ENCODE peak calls at places on chromosomes 16 and 17, in four cellular contexts. A, F, D and G are unnamed samples.

GRCh38 chr16:21264226-21265036 is 13.7 kb downstream of the CRYM start:
- DNase-seq in A (no peak), F (no peak), D (peak), G (peak)

GRCh38 chr17:42985225-42985624 is 4.9 kb downstream of the RUNDC1 start:
- DNase-seq in A (no peak), F (no peak), D (no peak), G (no peak)

GRCh38 chr16:66309-67182 is 5.9 kb downstream of the RHBDF1 start:
- DNase-seq in A (no peak), F (peak), D (no peak), G (no peak)

GRCh38 chr17:29574732-29575510 is 6.4 kb downstream of the TP53I13 start:
- DNase-seq in A (peak), F (no peak), D (no peak), G (no peak)

GRCh38 chr17:10549108-10549842 is at the start of gene MYH2:
- DNase-seq in A (no peak), F (no peak), D (no peak), G (no peak)

GRCh38 chr17:996554-997344 is at the start of gene TIMM22:
- DNase-seq in A (peak), F (peak), D (peak), G (peak)

GRCh38 chr17:61551255-61551742 is 39.7 kb downstream of the NACA2 start:
- DNase-seq in A (no peak), F (peak), D (no peak), G (no peak)

GRCh38 chr16:56932588-56933265 is 785 bp downstream of the HERPUD1 start:
- DNase-seq in A (peak), F (peak), D (peak), G (peak)

GRCh38 chr16:67241008-67241900 is 6.0 kb downstream of the FHOD1 start:
- DNase-seq in A (peak), F (no peak), D (peak), G (no peak)

GRCh38 chr16:19323596-19323995 is 38.1 kb downstream of the CLEC19A start:
- DNase-seq in A (no peak), F (no peak), D (no peak), G (no peak)

GRCh38 chr16:20253825-20254224 is 73.5 kb downstream of the GP2 start:
- DNase-seq in A (no peak), F (no peak), D (no peak), G (no peak)

GRCh38 chr17:31900877-31901276 is 631 bp downstream of the UTP6 start:
- DNase-seq in A (no peak), F (peak), D (no peak), G (no peak)

GRCh38 chr17:4648741-4649140 is 7.3 kb upstream of the ALOX15 start:
- DNase-seq in A (no peak), F (no peak), D (no peak), G (no peak)

GRCh38 chr17:19457830-19458271 is 46.8 kb downstream of the RNF112 start:
- DNase-seq in A (no peak), F (no peak), D (no peak), G (no peak)

GRCh38 chr17:11284811-11285210 is 43.8 kb downstream of the SHISA6 start:
- DNase-seq in A (no peak), F (no peak), D (no peak), G (no peak)

GRCh38 chr16:64008131-64008530 is 1113.7 kb downstream of the CDH11 start:
- DNase-seq in A (no peak), F (no peak), D (no peak), G (no peak)

GRCh38 chr17:63516910-63517824 is 6.0 kb upstream of the KCNH6 start:
- DNase-seq in A (no peak), F (no peak), D (no peak), G (no peak)

GRCh38 chr17:65933290-65933689 is 258.6 kb downstream of the CEP112 start:
- DNase-seq in A (no peak), F (no peak), D (no peak), G (no peak)

GRCh38 chr16:23141033-23141432 is 8.2 kb downstream of the USP31 start:
- DNase-seq in A (no peak), F (no peak), D (no peak), G (no peak)

GRCh38 chr17:41552455-41552854 is 19.4 kb downstream of the KRT9 start:
- DNase-seq in A (no peak), F (no peak), D (no peak), G (no peak)

GRCh38 chr16:3587547-3588110 is 10.4 kb upstream of the NLRC3 start:
- DNase-seq in A (no peak), F (no peak), D (no peak), G (no peak)

GRCh38 chr17:37736428-37736827 is 8.4 kb downstream of the HNF1B start:
- DNase-seq in A (no peak), F (no peak), D (no peak), G (no peak)

GRCh38 chr17:37740861-37741260 is 4.0 kb downstream of the HNF1B start:
- DNase-seq in A (no peak), F (no peak), D (no peak), G (no peak)

GRCh38 chr17:37737971-37738370 is 6.9 kb downstream of the HNF1B start:
- DNase-seq in A (no peak), F (no peak), D (no peak), G (no peak)

GRCh38 chr17:37735165-37735564 is 9.7 kb downstream of the HNF1B start:
- DNase-seq in A (no peak), F (no peak), D (no peak), G (no peak)

GRCh38 chr17:37737081-37737480 is 7.8 kb downstream of the HNF1B start:
- DNase-seq in A (no peak), F (no peak), D (no peak), G (no peak)
- TF ChIP-seq CTCF in A (no peak), F (peak), D (no peak), G (no peak)

GRCh38 chr17:58275417-58275816 is 5.3 kb downstream of the MPO start:
- DNase-seq in A (no peak), F (peak), D (no peak), G (no peak)

GRCh38 chr17:58276423-58276822 is 4.3 kb downstream of the MPO start:
- DNase-seq in A (no peak), F (peak), D (no peak), G (no peak)

GRCh38 chr17:58277726-58278595 is 2.8 kb downstream of the MPO start:
- DNase-seq in A (no peak), F (peak), D (no peak), G (no peak)

GRCh38 chr17:58278661-58279015 is 2.1 kb downstream of the MPO start:
- DNase-seq in A (no peak), F (peak), D (no peak), G (no peak)

GRCh38 chr17:58277107-58277506 is 3.6 kb downstream of the MPO start:
- DNase-seq in A (no peak), F (no peak), D (no peak), G (no peak)
- TF ChIP-seq CTCF in A (no peak), F (peak), D (no peak), G (peak)

DNA sequence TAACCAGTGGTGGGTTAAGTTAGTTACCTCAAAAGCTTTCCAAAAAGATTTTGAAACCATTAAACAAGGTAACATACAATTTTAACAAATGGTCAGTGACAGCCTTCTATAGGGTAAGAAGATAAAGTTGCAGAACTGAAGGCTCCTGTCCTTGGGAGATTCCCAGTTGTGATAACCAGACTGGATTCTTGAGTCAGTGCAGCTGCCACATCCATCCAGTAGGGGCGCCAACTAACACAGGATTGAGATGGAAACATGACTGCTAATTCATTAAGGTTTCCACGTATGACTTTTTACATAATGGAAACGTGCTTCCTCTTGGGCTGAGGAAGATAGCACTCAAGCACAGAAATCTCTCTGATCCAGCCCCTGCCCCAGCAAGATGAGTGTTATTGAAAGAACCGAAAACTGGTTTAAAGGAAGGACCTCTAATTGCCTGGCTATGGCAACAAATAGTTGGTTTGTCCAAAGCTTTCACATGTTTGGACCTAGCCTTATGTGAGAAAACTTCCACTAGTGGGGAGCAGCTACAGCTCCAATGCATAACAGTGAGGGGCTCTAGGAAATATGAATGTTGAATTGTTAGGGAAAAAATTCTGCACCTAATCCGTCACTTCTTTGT is 269.8 kb upstream of the MYOCD start:
- DNase-seq in A (no peak), F (peak), D (no peak), G (peak)
- TF ChIP-seq CTCF in A (no peak), F (peak), D (no peak), G (peak)

DNA sequence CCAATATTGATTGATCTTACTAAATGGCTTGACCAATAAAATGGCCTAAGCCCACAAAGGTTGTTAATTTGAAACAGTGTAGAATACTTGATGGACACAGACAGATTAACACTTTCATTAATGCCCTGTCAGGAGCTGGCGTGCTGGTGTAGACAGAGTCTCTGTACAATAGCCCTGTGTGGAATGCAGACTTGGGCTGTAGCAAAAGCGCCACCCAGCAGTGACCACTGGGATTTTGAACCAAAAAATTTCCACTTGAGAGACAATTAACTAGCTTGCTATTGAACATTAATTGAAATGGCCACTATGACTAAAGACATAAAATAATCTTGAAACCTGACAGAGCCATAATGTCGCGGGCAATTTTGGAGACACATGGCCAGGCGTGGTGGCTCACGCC is 19.7 kb upstream of the GUCY2D start:
- DNase-seq in A (no peak), F (no peak), D (no peak), G (no peak)
- TF ChIP-seq CTCF in A (no peak), F (peak), D (no peak), G (no peak)

GRCh38 chr17:78349831-78350631 is 9.8 kb downstream of the SOCS3 start:
- DNase-seq in A (no peak), F (no peak), D (no peak), G (no peak)
- TF ChIP-seq CTCF in A (no peak), F (peak), D (no peak), G (no peak)